ENCODE peak calls at places on chromosomes 5 and 9, in four cellular contexts. One of them, this sample, is unnamed.

GRCh38 chr9:89048611-89049010 is 57.3 kb downstream of the S1PR3 start:
- DNase-seq in progenitor cell of endocrine pancreas: no peak
- DNase-seq in omental fat pad: no peak
- DNase-seq in choroid plexus epithelial cell: no peak
- DNase-seq in this sample: no peak

GRCh38 chr5:154850255-154851062 is at the start of gene FAXDC2:
- DNase-seq in progenitor cell of endocrine pancreas: peak
- DNase-seq in choroid plexus epithelial cell: peak
- DNase-seq in omental fat pad: peak
- DNase-seq in this sample: peak

GRCh38 chr5:6221141-6221626 is 157.2 kb downstream of the MED10 start:
- DNase-seq in omental fat pad: no peak
- DNase-seq in choroid plexus epithelial cell: no peak
- DNase-seq in progenitor cell of endocrine pancreas: no peak
- DNase-seq in this sample: no peak

GRCh38 chr9:90300901-90301688 is 341.5 kb downstream of the DIRAS2 start:
- DNase-seq in choroid plexus epithelial cell: peak
- DNase-seq in progenitor cell of endocrine pancreas: no peak
- DNase-seq in omental fat pad: no peak
- DNase-seq in this sample: no peak

GRCh38 chr9:112119225-112120045 is 55.7 kb downstream of the SUSD1 start:
- DNase-seq in choroid plexus epithelial cell: peak
- DNase-seq in omental fat pad: no peak
- DNase-seq in progenitor cell of endocrine pancreas: no peak
- DNase-seq in this sample: no peak

GRCh38 chr5:956941-957729 is 51.5 kb upstream of the NKD2 start:
- DNase-seq in choroid plexus epithelial cell: peak
- DNase-seq in progenitor cell of endocrine pancreas: peak
- DNase-seq in omental fat pad: no peak
- DNase-seq in this sample: peak

GRCh38 chr5:102895976-102896375 is 140.9 kb downstream of the PAM start:
- DNase-seq in choroid plexus epithelial cell: no peak
- DNase-seq in progenitor cell of endocrine pancreas: no peak
- DNase-seq in omental fat pad: no peak
- DNase-seq in this sample: no peak

GRCh38 chr5:149215478-149216042 is 56.1 kb upstream of the AFAP1L1 start:
- DNase-seq in omental fat pad: no peak
- DNase-seq in choroid plexus epithelial cell: peak
- DNase-seq in progenitor cell of endocrine pancreas: no peak
- DNase-seq in this sample: no peak

GRCh38 chr5:176785184-176786145 is 24.9 kb upstream of the UNC5A start:
- DNase-seq in choroid plexus epithelial cell: no peak
- DNase-seq in omental fat pad: no peak
- DNase-seq in progenitor cell of endocrine pancreas: no peak
- DNase-seq in this sample: no peak

GRCh38 chr5:79759436-79759835 is 69.8 kb downstream of the CMYA5 start:
- DNase-seq in choroid plexus epithelial cell: peak
- DNase-seq in progenitor cell of endocrine pancreas: no peak
- DNase-seq in omental fat pad: no peak
- DNase-seq in this sample: no peak

GRCh38 chr9:84851935-84852585 is 182.5 kb downstream of the NTRK2 start:
- DNase-seq in omental fat pad: no peak
- DNase-seq in choroid plexus epithelial cell: peak
- DNase-seq in progenitor cell of endocrine pancreas: no peak
- DNase-seq in this sample: no peak

GRCh38 chr9:111975709-111976108 is 79.1 kb downstream of the UGCG start:
- DNase-seq in omental fat pad: no peak
- DNase-seq in progenitor cell of endocrine pancreas: no peak
- DNase-seq in choroid plexus epithelial cell: no peak
- DNase-seq in this sample: no peak

GRCh38 chr9:114053246-114054005 is 24.7 kb downstream of the AMBP start:
- DNase-seq in progenitor cell of endocrine pancreas: no peak
- DNase-seq in omental fat pad: no peak
- DNase-seq in choroid plexus epithelial cell: no peak
- DNase-seq in this sample: no peak

GRCh38 chr5:175816348-175816747 is 55.0 kb upstream of the CPLX2 start:
- DNase-seq in progenitor cell of endocrine pancreas: no peak
- DNase-seq in choroid plexus epithelial cell: no peak
- DNase-seq in omental fat pad: no peak
- DNase-seq in this sample: no peak

GRCh38 chr9:99312736-99313135 is 90.7 kb downstream of the SEC61B start:
- DNase-seq in progenitor cell of endocrine pancreas: no peak
- DNase-seq in omental fat pad: no peak
- DNase-seq in choroid plexus epithelial cell: no peak
- DNase-seq in this sample: no peak

GRCh38 chr5:179799644-179799973 is 5.8 kb downstream of the LTC4S start:
- DNase-seq in omental fat pad: no peak
- DNase-seq in choroid plexus epithelial cell: no peak
- DNase-seq in progenitor cell of endocrine pancreas: no peak
- DNase-seq in this sample: no peak

GRCh38 chr9:76453785-76454184 is 5.2 kb upstream of the GCNT1 start:
- DNase-seq in choroid plexus epithelial cell: peak
- DNase-seq in progenitor cell of endocrine pancreas: no peak
- DNase-seq in omental fat pad: no peak
- DNase-seq in this sample: no peak

GRCh38 chr5:107572800-107573368 is 97.9 kb downstream of the EFNA5 start:
- DNase-seq in omental fat pad: no peak
- DNase-seq in choroid plexus epithelial cell: no peak
- DNase-seq in progenitor cell of endocrine pancreas: no peak
- DNase-seq in this sample: no peak

DNA sequence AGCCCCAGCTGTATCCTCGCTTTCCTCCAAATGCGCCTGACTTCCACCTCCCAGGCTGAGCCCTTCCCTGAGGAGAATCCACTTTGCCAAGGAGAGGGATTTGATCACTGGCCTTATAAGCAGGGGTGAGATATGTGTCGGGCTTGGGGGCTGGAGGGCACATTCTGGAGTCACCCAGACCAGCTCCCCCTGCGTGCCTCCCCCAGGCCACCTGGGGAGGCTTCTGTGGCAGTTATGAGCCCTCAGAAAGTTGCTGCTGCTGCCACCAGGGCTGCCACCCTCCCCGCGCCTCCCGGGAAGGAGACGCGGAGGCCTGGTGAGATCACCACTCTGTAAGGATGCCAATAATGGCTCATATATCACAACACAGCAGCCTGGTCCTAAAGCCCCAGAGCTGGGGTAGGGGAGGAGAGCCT is 211.5 kb downstream of the PAPPA start:
- DNase-seq in progenitor cell of endocrine pancreas: no peak
- DNase-seq in choroid plexus epithelial cell: peak
- DNase-seq in omental fat pad: no peak
- DNase-seq in this sample: peak
- TF ChIP-seq CTCF in progenitor cell of endocrine pancreas: no peak
- TF ChIP-seq CTCF in choroid plexus epithelial cell: peak
- TF ChIP-seq CTCF in omental fat pad: no peak
- TF ChIP-seq CTCF in this sample: no peak

DNA sequence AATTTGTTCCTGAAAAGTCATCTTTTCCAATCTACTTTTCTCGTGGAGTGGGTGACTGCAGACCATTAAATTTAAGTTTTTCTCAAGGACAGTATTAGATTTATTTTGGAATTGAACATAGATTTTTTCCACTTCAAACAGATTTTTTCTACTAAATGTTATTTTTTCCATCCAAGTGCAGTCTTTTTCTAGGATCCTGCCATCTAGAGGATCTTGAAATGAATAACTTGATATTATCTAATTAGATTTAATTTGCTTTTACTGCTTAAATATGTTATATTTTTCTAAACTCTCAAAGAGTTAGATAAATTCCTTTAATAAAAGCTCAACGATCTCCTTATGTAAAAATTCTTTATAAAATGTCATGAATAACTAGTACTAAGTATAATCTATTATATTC is 136.9 kb upstream of the PRR16 start:
- DNase-seq in choroid plexus epithelial cell: peak
- DNase-seq in progenitor cell of endocrine pancreas: no peak
- DNase-seq in omental fat pad: no peak
- DNase-seq in this sample: no peak
- TF ChIP-seq CTCF in choroid plexus epithelial cell: peak
- TF ChIP-seq CTCF in progenitor cell of endocrine pancreas: no peak
- TF ChIP-seq CTCF in omental fat pad: no peak
- TF ChIP-seq CTCF in this sample: no peak

DNA sequence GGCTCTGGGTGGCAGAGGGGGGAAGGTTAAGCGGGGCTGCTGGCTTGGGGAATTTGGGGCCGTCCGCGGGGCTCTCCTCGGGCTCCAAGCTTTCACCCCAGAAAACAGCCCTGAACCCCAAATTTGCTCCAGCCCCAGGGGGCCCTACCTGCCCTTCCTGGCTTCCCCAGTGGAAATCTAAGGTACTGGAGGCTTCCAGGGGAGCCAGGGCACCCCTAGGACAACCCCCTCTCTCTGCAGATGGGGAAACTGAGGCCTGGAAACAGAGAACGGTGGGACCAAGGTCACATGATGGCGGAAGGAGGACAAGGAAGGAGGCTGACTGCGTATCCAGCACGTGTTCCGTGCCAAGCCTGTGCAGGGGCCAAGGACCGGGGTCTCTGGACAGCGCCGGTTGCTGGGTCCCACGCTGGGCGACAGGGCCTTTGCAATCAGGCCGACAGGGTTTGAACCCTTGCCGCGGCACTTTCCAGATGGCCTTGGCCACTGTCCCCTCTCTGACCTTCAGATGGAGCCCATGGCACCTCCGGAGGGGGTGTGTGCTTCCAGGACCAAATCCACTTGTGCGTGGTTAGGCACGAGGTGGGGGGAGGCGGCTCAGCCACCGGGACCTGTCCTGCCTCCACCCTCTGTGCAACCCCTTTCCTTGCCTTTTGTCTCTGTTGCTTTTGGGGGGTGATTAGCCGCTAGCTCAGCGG is 183.1 kb downstream of the C9orf50 start:
- DNase-seq in choroid plexus epithelial cell: no peak
- DNase-seq in omental fat pad: no peak
- DNase-seq in progenitor cell of endocrine pancreas: no peak
- DNase-seq in this sample: no peak
- TF ChIP-seq CTCF in choroid plexus epithelial cell: no peak
- TF ChIP-seq CTCF in omental fat pad: no peak
- TF ChIP-seq CTCF in progenitor cell of endocrine pancreas: no peak
- TF ChIP-seq CTCF in this sample: no peak

GRCh38 chr9:37421914-37422288 is 595 bp upstream of the GRHPR start:
- DNase-seq in progenitor cell of endocrine pancreas: no peak
- DNase-seq in choroid plexus epithelial cell: no peak
- DNase-seq in omental fat pad: no peak
- DNase-seq in this sample: no peak
- TF ChIP-seq CTCF in progenitor cell of endocrine pancreas: no peak
- TF ChIP-seq CTCF in choroid plexus epithelial cell: no peak
- TF ChIP-seq CTCF in omental fat pad: no peak
- TF ChIP-seq CTCF in this sample: no peak

DNA sequence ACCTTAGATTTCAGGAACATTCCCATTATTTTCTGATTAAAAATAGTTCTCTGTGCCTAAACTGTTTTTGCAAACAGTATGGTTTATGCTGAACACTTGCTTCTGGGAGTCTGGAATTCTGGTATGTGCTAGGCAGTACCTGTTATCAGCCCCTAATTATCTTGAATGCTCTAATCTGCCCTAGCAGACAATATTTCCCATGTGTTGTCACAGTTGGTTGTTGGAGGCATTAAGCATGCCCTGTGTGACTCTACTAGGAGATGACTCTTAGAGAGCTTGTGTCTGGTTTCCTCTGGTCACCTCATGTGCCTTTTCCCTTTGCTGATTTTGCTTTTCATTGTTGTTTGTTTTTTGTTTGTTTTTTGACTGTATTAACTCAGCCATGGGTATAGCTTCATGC is 36.6 kb downstream of the UHRF2 start:
- DNase-seq in omental fat pad: no peak
- DNase-seq in progenitor cell of endocrine pancreas: no peak
- DNase-seq in choroid plexus epithelial cell: no peak
- DNase-seq in this sample: no peak
- TF ChIP-seq CTCF in omental fat pad: no peak
- TF ChIP-seq CTCF in progenitor cell of endocrine pancreas: no peak
- TF ChIP-seq CTCF in choroid plexus epithelial cell: no peak
- TF ChIP-seq CTCF in this sample: no peak

GRCh38 chr9:71446499-71447411 is 321.6 kb downstream of the CEMIP2 start:
- DNase-seq in choroid plexus epithelial cell: peak
- DNase-seq in progenitor cell of endocrine pancreas: peak
- DNase-seq in omental fat pad: no peak
- DNase-seq in this sample: peak
- TF ChIP-seq CTCF in choroid plexus epithelial cell: no peak
- TF ChIP-seq CTCF in progenitor cell of endocrine pancreas: peak
- TF ChIP-seq CTCF in omental fat pad: no peak
- TF ChIP-seq CTCF in this sample: no peak

GRCh38 chr5:172146748-172147092 is 41.3 kb downstream of the STK10 start:
- DNase-seq in progenitor cell of endocrine pancreas: no peak
- DNase-seq in choroid plexus epithelial cell: no peak
- DNase-seq in omental fat pad: no peak
- DNase-seq in this sample: no peak

GRCh38 chr5:172145870-172146747 is 41.9 kb downstream of the STK10 start:
- DNase-seq in progenitor cell of endocrine pancreas: no peak
- DNase-seq in choroid plexus epithelial cell: no peak
- DNase-seq in omental fat pad: no peak
- DNase-seq in this sample: no peak

GRCh38 chr5:172143875-172144274 is 44.1 kb downstream of the STK10 start:
- DNase-seq in progenitor cell of endocrine pancreas: no peak
- DNase-seq in choroid plexus epithelial cell: no peak
- DNase-seq in omental fat pad: no peak
- DNase-seq in this sample: no peak

GRCh38 chr5:172144291-172144815 is 43.7 kb downstream of the STK10 start:
- DNase-seq in choroid plexus epithelial cell: peak
- DNase-seq in progenitor cell of endocrine pancreas: no peak
- DNase-seq in omental fat pad: no peak
- DNase-seq in this sample: no peak

DNA sequence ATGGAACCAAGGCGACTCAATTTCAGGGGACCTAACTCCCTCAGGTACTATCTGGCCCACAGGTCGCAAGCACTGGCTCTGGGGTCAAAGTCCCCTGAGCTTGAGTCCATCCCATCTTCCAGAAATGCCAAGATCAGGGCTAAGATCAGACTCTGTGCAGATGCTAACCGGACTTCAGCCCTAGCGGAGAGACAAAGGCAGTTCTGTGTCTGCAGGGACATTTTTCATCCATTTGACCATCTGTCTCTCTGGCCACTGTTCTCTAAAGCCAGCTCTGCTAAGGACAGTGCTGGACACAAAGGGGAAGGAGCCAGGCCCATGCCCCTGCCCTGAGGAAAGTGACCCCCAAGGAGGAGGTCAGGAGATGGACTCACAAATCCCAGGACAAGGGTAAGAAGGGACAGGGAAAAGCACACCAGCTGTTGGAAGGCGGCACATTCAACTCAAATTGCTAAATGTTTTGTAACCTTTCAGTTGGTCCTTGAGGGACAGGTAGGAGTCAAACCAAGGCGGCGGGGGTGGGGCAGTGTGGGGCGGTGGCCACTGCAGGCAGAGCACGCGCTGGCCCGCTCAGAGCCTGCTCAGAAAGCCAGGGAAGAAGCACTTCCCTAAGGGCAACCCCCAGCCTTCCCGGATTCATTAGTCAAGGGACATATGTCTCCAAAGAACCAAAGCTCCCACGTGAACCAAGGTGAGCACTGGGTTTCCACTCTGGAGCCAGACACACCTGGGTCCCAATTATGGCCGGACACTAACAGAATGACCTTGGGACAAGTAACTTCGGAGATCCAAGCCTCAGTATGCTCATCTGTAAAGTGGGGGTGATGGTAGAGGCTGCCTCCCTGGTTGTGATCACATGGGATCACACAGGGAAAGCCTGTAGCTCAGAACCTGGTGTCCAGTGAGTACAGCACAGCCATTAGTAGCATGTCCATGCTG is 42.8 kb downstream of the STK10 start:
- DNase-seq in progenitor cell of endocrine pancreas: no peak
- DNase-seq in choroid plexus epithelial cell: no peak
- DNase-seq in omental fat pad: no peak
- DNase-seq in this sample: no peak
- TF ChIP-seq CTCF in progenitor cell of endocrine pancreas: no peak
- TF ChIP-seq CTCF in choroid plexus epithelial cell: no peak
- TF ChIP-seq CTCF in omental fat pad: no peak
- TF ChIP-seq CTCF in this sample: no peak

This sample was measured in mesothelial cell of epicardium.